ENCODE peak calls at places on chromosomes 13 and 19, in nine cellular contexts. One of them, this sample, is unnamed.

GRCh38 chr19:44684892-44685847 is 13.8 kb upstream of the CEACAM16 start:
- DNase-seq in T-cell: no peak
- DNase-seq in Jurkat, Clone E6-1: no peak
- DNase-seq in AG09309: peak; percentile 79
- DNase-seq in AG09319: peak; percentile 75
- DNase-seq in heart right ventricle: peak; percentile 66
- DNase-seq in fibroblast of mammary gland: peak; percentile 93
- DNase-seq in GM23338: peak; percentile 60
- DNase-seq in stimulated activated CD8-positive, alpha-beta memory T cell treated with anti-CD3 and anti-CD28 coated beads, Interleukin-15, amount 100 ng/mL, for 4 hours: no peak
- DNase-seq in this sample: no peak

GRCh38 chr13:28718186-28718537 is 608 bp downstream of the SLC46A3 start:
- DNase-seq in T-cell: no peak
- DNase-seq in Jurkat, Clone E6-1: no peak
- DNase-seq in AG09309: no peak
- DNase-seq in AG09319: no peak
- DNase-seq in heart right ventricle: no peak
- DNase-seq in fibroblast of mammary gland: peak; percentile 51
- DNase-seq in GM23338: no peak
- DNase-seq in stimulated activated CD8-positive, alpha-beta memory T cell treated with anti-CD3 and anti-CD28 coated beads, Interleukin-15, amount 100 ng/mL, for 4 hours: no peak
- DNase-seq in this sample: no peak

GRCh38 chr19:50230379-50231351 is 27.2 kb downstream of the MYH14 start:
- DNase-seq in T-cell: no peak
- DNase-seq in Jurkat, Clone E6-1: no peak
- DNase-seq in AG09309: no peak
- DNase-seq in AG09319: no peak
- DNase-seq in heart right ventricle: no peak
- DNase-seq in fibroblast of mammary gland: no peak
- DNase-seq in GM23338: peak; percentile 85
- DNase-seq in stimulated activated CD8-positive, alpha-beta memory T cell treated with anti-CD3 and anti-CD28 coated beads, Interleukin-15, amount 100 ng/mL, for 4 hours: no peak
- DNase-seq in this sample: no peak

GRCh38 chr19:8208119-8208709 is 956 bp upstream of the CERS4 start:
- DNase-seq in T-cell: no peak
- DNase-seq in Jurkat, Clone E6-1: no peak
- DNase-seq in AG09309: no peak
- DNase-seq in AG09319: no peak
- DNase-seq in heart right ventricle: no peak
- DNase-seq in fibroblast of mammary gland: no peak
- DNase-seq in GM23338: peak; percentile 69
- DNase-seq in stimulated activated CD8-positive, alpha-beta memory T cell treated with anti-CD3 and anti-CD28 coated beads, Interleukin-15, amount 100 ng/mL, for 4 hours: no peak
- DNase-seq in this sample: no peak

GRCh38 chr19:3691372-3691716 is 8.9 kb downstream of the PIP5K1C start:
- DNase-seq in T-cell: no peak
- DNase-seq in Jurkat, Clone E6-1: no peak
- DNase-seq in AG09309: no peak
- DNase-seq in AG09319: no peak
- DNase-seq in heart right ventricle: no peak
- DNase-seq in fibroblast of mammary gland: no peak
- DNase-seq in GM23338: no peak
- DNase-seq in stimulated activated CD8-positive, alpha-beta memory T cell treated with anti-CD3 and anti-CD28 coated beads, Interleukin-15, amount 100 ng/mL, for 4 hours: no peak
- DNase-seq in this sample: no peak

GRCh38 chr13:79548886-79549285 is 67.9 kb downstream of the NDFIP2 start:
- DNase-seq in T-cell: no peak
- DNase-seq in Jurkat, Clone E6-1: no peak
- DNase-seq in AG09309: no peak
- DNase-seq in AG09319: no peak
- DNase-seq in heart right ventricle: no peak
- DNase-seq in fibroblast of mammary gland: peak; percentile 34
- DNase-seq in GM23338: no peak
- DNase-seq in stimulated activated CD8-positive, alpha-beta memory T cell treated with anti-CD3 and anti-CD28 coated beads, Interleukin-15, amount 100 ng/mL, for 4 hours: no peak
- DNase-seq in this sample: no peak

GRCh38 chr19:46015961-46016425 is 6.9 kb downstream of the PGLYRP1 start:
- DNase-seq in T-cell: peak; percentile 26
- DNase-seq in Jurkat, Clone E6-1: no peak
- DNase-seq in AG09309: no peak
- DNase-seq in AG09319: no peak
- DNase-seq in heart right ventricle: no peak
- DNase-seq in fibroblast of mammary gland: no peak
- DNase-seq in GM23338: peak; percentile 56
- DNase-seq in stimulated activated CD8-positive, alpha-beta memory T cell treated with anti-CD3 and anti-CD28 coated beads, Interleukin-15, amount 100 ng/mL, for 4 hours: no peak
- DNase-seq in this sample: peak; percentile 43

GRCh38 chr13:34361528-34361927 is 543.6 kb downstream of the RFC3 start:
- DNase-seq in T-cell: no peak
- DNase-seq in Jurkat, Clone E6-1: no peak
- DNase-seq in AG09309: peak; percentile 77
- DNase-seq in AG09319: peak; percentile 65
- DNase-seq in heart right ventricle: no peak
- DNase-seq in fibroblast of mammary gland: peak; percentile 14
- DNase-seq in GM23338: no peak
- DNase-seq in stimulated activated CD8-positive, alpha-beta memory T cell treated with anti-CD3 and anti-CD28 coated beads, Interleukin-15, amount 100 ng/mL, for 4 hours: no peak
- DNase-seq in this sample: no peak

GRCh38 chr13:35573639-35574038 is 97.2 kb upstream of the MAB21L1 start:
- DNase-seq in T-cell: no peak
- DNase-seq in Jurkat, Clone E6-1: no peak
- DNase-seq in AG09309: no peak
- DNase-seq in AG09319: no peak
- DNase-seq in heart right ventricle: no peak
- DNase-seq in fibroblast of mammary gland: no peak
- DNase-seq in GM23338: peak; percentile 24
- DNase-seq in stimulated activated CD8-positive, alpha-beta memory T cell treated with anti-CD3 and anti-CD28 coated beads, Interleukin-15, amount 100 ng/mL, for 4 hours: no peak
- DNase-seq in this sample: no peak

GRCh38 chr13:23811366-23812027 is 77.7 kb downstream of the MIPEP start:
- DNase-seq in T-cell: no peak
- DNase-seq in Jurkat, Clone E6-1: no peak
- DNase-seq in AG09309: no peak
- DNase-seq in AG09319: no peak
- DNase-seq in heart right ventricle: no peak
- DNase-seq in fibroblast of mammary gland: no peak
- DNase-seq in GM23338: no peak
- DNase-seq in stimulated activated CD8-positive, alpha-beta memory T cell treated with anti-CD3 and anti-CD28 coated beads, Interleukin-15, amount 100 ng/mL, for 4 hours: no peak
- DNase-seq in this sample: no peak

GRCh38 chr19:15091918-15092753 is 10.1 kb downstream of the OR1I1 start:
- DNase-seq in T-cell: no peak
- DNase-seq in Jurkat, Clone E6-1: peak; percentile 77
- DNase-seq in AG09309: no peak
- DNase-seq in AG09319: peak; percentile 44
- DNase-seq in heart right ventricle: peak; percentile 70
- DNase-seq in fibroblast of mammary gland: peak; percentile 76
- DNase-seq in GM23338: peak; percentile 91
- DNase-seq in stimulated activated CD8-positive, alpha-beta memory T cell treated with anti-CD3 and anti-CD28 coated beads, Interleukin-15, amount 100 ng/mL, for 4 hours: no peak
- DNase-seq in this sample: peak; percentile 48

GRCh38 chr13:29480893-29481525 is 114.5 kb downstream of the SLC7A1 start:
- DNase-seq in T-cell: no peak
- DNase-seq in Jurkat, Clone E6-1: no peak
- DNase-seq in AG09309: no peak
- DNase-seq in AG09319: no peak
- DNase-seq in heart right ventricle: no peak
- DNase-seq in fibroblast of mammary gland: no peak
- DNase-seq in GM23338: no peak
- DNase-seq in stimulated activated CD8-positive, alpha-beta memory T cell treated with anti-CD3 and anti-CD28 coated beads, Interleukin-15, amount 100 ng/mL, for 4 hours: no peak
- DNase-seq in this sample: no peak

GRCh38 chr13:40672310-40673060 is 6.0 kb upstream of the FOXO1 start:
- DNase-seq in T-cell: no peak
- DNase-seq in Jurkat, Clone E6-1: no peak
- DNase-seq in AG09309: no peak
- DNase-seq in AG09319: peak; percentile 22
- DNase-seq in heart right ventricle: no peak
- DNase-seq in fibroblast of mammary gland: peak; percentile 87
- DNase-seq in GM23338: peak; percentile 72
- DNase-seq in stimulated activated CD8-positive, alpha-beta memory T cell treated with anti-CD3 and anti-CD28 coated beads, Interleukin-15, amount 100 ng/mL, for 4 hours: no peak
- DNase-seq in this sample: no peak

GRCh38 chr13:101230271-101230890 is 185.9 kb downstream of the NALCN start:
- DNase-seq in T-cell: no peak
- DNase-seq in Jurkat, Clone E6-1: no peak
- DNase-seq in AG09309: no peak
- DNase-seq in AG09319: no peak
- DNase-seq in heart right ventricle: no peak
- DNase-seq in fibroblast of mammary gland: no peak
- DNase-seq in GM23338: peak; percentile 33
- DNase-seq in stimulated activated CD8-positive, alpha-beta memory T cell treated with anti-CD3 and anti-CD28 coated beads, Interleukin-15, amount 100 ng/mL, for 4 hours: no peak
- DNase-seq in this sample: no peak

GRCh38 chr19:33290956-33291622 is 11.2 kb downstream of the CEBPA start:
- DNase-seq in T-cell: no peak
- DNase-seq in Jurkat, Clone E6-1: no peak
- DNase-seq in AG09309: no peak
- DNase-seq in AG09319: no peak
- DNase-seq in heart right ventricle: no peak
- DNase-seq in fibroblast of mammary gland: peak; percentile 18
- DNase-seq in GM23338: no peak
- DNase-seq in stimulated activated CD8-positive, alpha-beta memory T cell treated with anti-CD3 and anti-CD28 coated beads, Interleukin-15, amount 100 ng/mL, for 4 hours: no peak
- DNase-seq in this sample: no peak

GRCh38 chr13:18232994-18233782 is 948.4 kb downstream of the TUBA3C start:
- DNase-seq in T-cell: no peak
- DNase-seq in Jurkat, Clone E6-1: no peak
- DNase-seq in AG09309: no peak
- DNase-seq in AG09319: no peak
- DNase-seq in heart right ventricle: no peak
- DNase-seq in fibroblast of mammary gland: no peak
- DNase-seq in GM23338: no peak
- DNase-seq in stimulated activated CD8-positive, alpha-beta memory T cell treated with anti-CD3 and anti-CD28 coated beads, Interleukin-15, amount 100 ng/mL, for 4 hours: no peak
- DNase-seq in this sample: no peak

GRCh38 chr19:2043269-2043641 is 7.8 kb downstream of the MKNK2 start:
- DNase-seq in T-cell: no peak
- DNase-seq in Jurkat, Clone E6-1: no peak
- DNase-seq in AG09309: no peak
- DNase-seq in AG09319: no peak
- DNase-seq in heart right ventricle: peak; percentile 45
- DNase-seq in fibroblast of mammary gland: no peak
- DNase-seq in GM23338: no peak
- DNase-seq in stimulated activated CD8-positive, alpha-beta memory T cell treated with anti-CD3 and anti-CD28 coated beads, Interleukin-15, amount 100 ng/mL, for 4 hours: no peak
- DNase-seq in this sample: no peak

GRCh38 chr13:113087923-113088690 is 17.5 kb upstream of the F7 start:
- DNase-seq in T-cell: no peak
- DNase-seq in Jurkat, Clone E6-1: no peak
- DNase-seq in AG09309: no peak
- DNase-seq in AG09319: no peak
- DNase-seq in heart right ventricle: no peak
- DNase-seq in fibroblast of mammary gland: no peak
- DNase-seq in GM23338: no peak
- DNase-seq in stimulated activated CD8-positive, alpha-beta memory T cell treated with anti-CD3 and anti-CD28 coated beads, Interleukin-15, amount 100 ng/mL, for 4 hours: no peak
- DNase-seq in this sample: no peak

GRCh38 chr13:45994752-45995151 is 57.8 kb downstream of the ZC3H13 start:
- DNase-seq in T-cell: no peak
- DNase-seq in Jurkat, Clone E6-1: no peak
- DNase-seq in AG09309: no peak
- DNase-seq in AG09319: no peak
- DNase-seq in heart right ventricle: no peak
- DNase-seq in fibroblast of mammary gland: no peak
- DNase-seq in GM23338: no peak
- DNase-seq in stimulated activated CD8-positive, alpha-beta memory T cell treated with anti-CD3 and anti-CD28 coated beads, Interleukin-15, amount 100 ng/mL, for 4 hours: no peak
- DNase-seq in this sample: no peak

GRCh38 chr19:13164370-13165090 is 14.3 kb downstream of the IER2 start:
- DNase-seq in T-cell: no peak
- DNase-seq in Jurkat, Clone E6-1: peak; percentile 71
- DNase-seq in AG09309: no peak
- DNase-seq in AG09319: no peak
- DNase-seq in heart right ventricle: peak; percentile 89
- DNase-seq in fibroblast of mammary gland: no peak
- DNase-seq in GM23338: peak; percentile 99
- DNase-seq in stimulated activated CD8-positive, alpha-beta memory T cell treated with anti-CD3 and anti-CD28 coated beads, Interleukin-15, amount 100 ng/mL, for 4 hours: no peak
- DNase-seq in this sample: no peak

GRCh38 chr19:17125728-17126677 is 50.4 kb downstream of the MYO9B start:
- DNase-seq in T-cell: peak; percentile 81
- DNase-seq in Jurkat, Clone E6-1: peak; percentile 84
- DNase-seq in AG09309: no peak
- DNase-seq in AG09319: no peak
- DNase-seq in heart right ventricle: peak; percentile 61
- DNase-seq in fibroblast of mammary gland: peak; percentile 48
- DNase-seq in GM23338: peak; percentile 41
- DNase-seq in stimulated activated CD8-positive, alpha-beta memory T cell treated with anti-CD3 and anti-CD28 coated beads, Interleukin-15, amount 100 ng/mL, for 4 hours: peak; percentile 58
- DNase-seq in this sample: peak; percentile 67

GRCh38 chr13:20221772-20222171 is 10.3 kb downstream of the GJB6 start:
- DNase-seq in T-cell: no peak
- DNase-seq in Jurkat, Clone E6-1: no peak
- DNase-seq in AG09309: peak; percentile 45
- DNase-seq in AG09319: no peak
- DNase-seq in heart right ventricle: no peak
- DNase-seq in fibroblast of mammary gland: peak; percentile 7
- DNase-seq in GM23338: no peak
- DNase-seq in stimulated activated CD8-positive, alpha-beta memory T cell treated with anti-CD3 and anti-CD28 coated beads, Interleukin-15, amount 100 ng/mL, for 4 hours: no peak
- DNase-seq in this sample: no peak

GRCh38 chr19:8239528-8240273 is 30.5 kb downstream of the CERS4 start:
- DNase-seq in T-cell: no peak
- DNase-seq in Jurkat, Clone E6-1: no peak
- DNase-seq in AG09309: no peak
- DNase-seq in AG09319: no peak
- DNase-seq in heart right ventricle: no peak
- DNase-seq in fibroblast of mammary gland: no peak
- DNase-seq in GM23338: no peak
- DNase-seq in stimulated activated CD8-positive, alpha-beta memory T cell treated with anti-CD3 and anti-CD28 coated beads, Interleukin-15, amount 100 ng/mL, for 4 hours: no peak
- DNase-seq in this sample: no peak

GRCh38 chr13:107942030-107942617 is 273.2 kb downstream of the LIG4 start:
- DNase-seq in T-cell: no peak
- DNase-seq in Jurkat, Clone E6-1: no peak
- DNase-seq in AG09309: no peak
- DNase-seq in AG09319: no peak
- DNase-seq in heart right ventricle: no peak
- DNase-seq in fibroblast of mammary gland: no peak
- DNase-seq in GM23338: no peak
- DNase-seq in stimulated activated CD8-positive, alpha-beta memory T cell treated with anti-CD3 and anti-CD28 coated beads, Interleukin-15, amount 100 ng/mL, for 4 hours: no peak
- DNase-seq in this sample: no peak

GRCh38 chr19:31350693-31351211 is 1.5 kb upstream of the TSHZ3 start:
- DNase-seq in T-cell: no peak
- DNase-seq in Jurkat, Clone E6-1: no peak
- DNase-seq in AG09309: no peak
- DNase-seq in AG09319: no peak
- DNase-seq in heart right ventricle: peak; percentile 65
- DNase-seq in fibroblast of mammary gland: peak; percentile 35
- DNase-seq in GM23338: peak; percentile 70
- DNase-seq in stimulated activated CD8-positive, alpha-beta memory T cell treated with anti-CD3 and anti-CD28 coated beads, Interleukin-15, amount 100 ng/mL, for 4 hours: no peak
- DNase-seq in this sample: no peak

GRCh38 chr13:80116107-80116506 is 224.8 kb downstream of the SPRY2 start:
- DNase-seq in T-cell: no peak
- DNase-seq in Jurkat, Clone E6-1: no peak
- DNase-seq in AG09309: peak; percentile 58
- DNase-seq in AG09319: peak; percentile 46
- DNase-seq in heart right ventricle: no peak
- DNase-seq in fibroblast of mammary gland: peak; percentile 88
- DNase-seq in GM23338: no peak
- DNase-seq in stimulated activated CD8-positive, alpha-beta memory T cell treated with anti-CD3 and anti-CD28 coated beads, Interleukin-15, amount 100 ng/mL, for 4 hours: no peak
- DNase-seq in this sample: no peak

GRCh38 chr13:94711561-94712286 is 621 bp downstream of the SOX21 start:
- DNase-seq in T-cell: no peak
- DNase-seq in Jurkat, Clone E6-1: no peak
- DNase-seq in AG09309: no peak
- DNase-seq in AG09319: no peak
- DNase-seq in heart right ventricle: no peak
- DNase-seq in fibroblast of mammary gland: peak; percentile 28
- DNase-seq in GM23338: peak; percentile 56
- DNase-seq in stimulated activated CD8-positive, alpha-beta memory T cell treated with anti-CD3 and anti-CD28 coated beads, Interleukin-15, amount 100 ng/mL, for 4 hours: no peak
- DNase-seq in this sample: no peak

GRCh38 chr19:10961763-10962536 is 1.1 kb downstream of the SMARCA4 start:
- DNase-seq in T-cell: no peak
- DNase-seq in Jurkat, Clone E6-1: no peak
- DNase-seq in AG09309: no peak
- DNase-seq in AG09319: no peak
- DNase-seq in heart right ventricle: no peak
- DNase-seq in fibroblast of mammary gland: no peak
- DNase-seq in GM23338: no peak
- DNase-seq in stimulated activated CD8-positive, alpha-beta memory T cell treated with anti-CD3 and anti-CD28 coated beads, Interleukin-15, amount 100 ng/mL, for 4 hours: no peak
- DNase-seq in this sample: no peak

This sample was measured in memory B cell.